ENCODE peak calls at places on chromosomes 13 and 19, in eight cellular contexts. One of them, this sample, is unnamed. For H3K4me1, the result is how much of the 10 kb centered on the place peaks cover.

GRCh38 chr13:104580931-104581330 is 1514.7 kb upstream of the SLC10A2 start:
- DNase-seq in left ventricle myocardium inferior: no peak
- DNase-seq in upper lobe of right lung: no peak
- DNase-seq in Peyer's patch: no peak
- DNase-seq in uterus: no peak
- DNase-seq in BE2C: no peak
- DNase-seq in endothelial cell of umbilical vein: no peak
- DNase-seq in ascending aorta: no peak
- DNase-seq in this sample: no peak

GRCh38 chr19:883661-884211 is 9.3 kb downstream of the MED16 start:
- DNase-seq in Peyer's patch: no peak
- DNase-seq in ascending aorta: no peak
- DNase-seq in upper lobe of right lung: peak
- DNase-seq in endothelial cell of umbilical vein: no peak
- DNase-seq in left ventricle myocardium inferior: no peak
- DNase-seq in uterus: no peak
- DNase-seq in BE2C: no peak
- DNase-seq in this sample: no peak

GRCh38 chr13:113840541-113841354 is 23.1 kb downstream of the GAS6 start:
- DNase-seq in endothelial cell of umbilical vein: no peak
- DNase-seq in BE2C: no peak
- DNase-seq in uterus: no peak
- DNase-seq in ascending aorta: no peak
- DNase-seq in Peyer's patch: no peak
- DNase-seq in upper lobe of right lung: peak
- DNase-seq in left ventricle myocardium inferior: peak
- DNase-seq in this sample: no peak

GRCh38 chr19:58274771-58275199 is 4.0 kb upstream of the ZNF8 start:
- DNase-seq in Peyer's patch: no peak
- DNase-seq in uterus: no peak
- DNase-seq in ascending aorta: no peak
- DNase-seq in BE2C: no peak
- DNase-seq in endothelial cell of umbilical vein: peak
- DNase-seq in upper lobe of right lung: no peak
- DNase-seq in left ventricle myocardium inferior: no peak
- DNase-seq in this sample: no peak

GRCh38 chr19:19860756-19861390 is 4.8 kb upstream of the ZNF253 start:
- DNase-seq in upper lobe of right lung: no peak
- DNase-seq in left ventricle myocardium inferior: no peak
- DNase-seq in ascending aorta: no peak
- DNase-seq in uterus: no peak
- DNase-seq in BE2C: no peak
- DNase-seq in endothelial cell of umbilical vein: no peak
- DNase-seq in Peyer's patch: peak
- DNase-seq in this sample: no peak

GRCh38 chr13:97502192-97502591 is 68.2 kb downstream of the RAP2A start:
- DNase-seq in Peyer's patch: no peak
- DNase-seq in uterus: no peak
- DNase-seq in BE2C: no peak
- DNase-seq in upper lobe of right lung: no peak
- DNase-seq in left ventricle myocardium inferior: peak
- DNase-seq in endothelial cell of umbilical vein: no peak
- DNase-seq in ascending aorta: no peak
- DNase-seq in this sample: no peak

GRCh38 chr19:18023596-18024212 is 15.7 kb downstream of the ARRDC2 start:
- DNase-seq in left ventricle myocardium inferior: peak
- DNase-seq in ascending aorta: peak
- DNase-seq in BE2C: no peak
- DNase-seq in uterus: peak
- DNase-seq in upper lobe of right lung: peak
- DNase-seq in endothelial cell of umbilical vein: peak
- DNase-seq in Peyer's patch: peak
- DNase-seq in this sample: no peak

GRCh38 chr19:33426621-33427475 is 53.3 kb downstream of the CEBPG start:
- DNase-seq in BE2C: peak
- DNase-seq in Peyer's patch: no peak
- DNase-seq in endothelial cell of umbilical vein: no peak
- DNase-seq in ascending aorta: no peak
- DNase-seq in uterus: no peak
- DNase-seq in upper lobe of right lung: peak
- DNase-seq in left ventricle myocardium inferior: no peak
- DNase-seq in this sample: no peak

GRCh38 chr13:34044660-34045080 is 226.7 kb downstream of the RFC3 start:
- DNase-seq in uterus: no peak
- DNase-seq in ascending aorta: no peak
- DNase-seq in endothelial cell of umbilical vein: peak
- DNase-seq in Peyer's patch: no peak
- DNase-seq in left ventricle myocardium inferior: no peak
- DNase-seq in BE2C: no peak
- DNase-seq in upper lobe of right lung: no peak
- DNase-seq in this sample: no peak

GRCh38 chr19:531753-532571 is at the start of gene CDC34:
- DNase-seq in endothelial cell of umbilical vein: peak
- DNase-seq in ascending aorta: no peak
- DNase-seq in uterus: no peak
- DNase-seq in Peyer's patch: no peak
- DNase-seq in BE2C: no peak
- DNase-seq in upper lobe of right lung: no peak
- DNase-seq in left ventricle myocardium inferior: no peak
- DNase-seq in this sample: no peak

GRCh38 chr19:48630289-48631036 is 6.7 kb downstream of the DBP start:
- DNase-seq in ascending aorta: peak
- DNase-seq in left ventricle myocardium inferior: peak
- DNase-seq in Peyer's patch: no peak
- DNase-seq in endothelial cell of umbilical vein: peak
- DNase-seq in uterus: peak
- DNase-seq in upper lobe of right lung: peak
- DNase-seq in BE2C: peak
- DNase-seq in this sample: no peak

GRCh38 chr19:11848594-11849263 is at the start of gene ZNF439:
- DNase-seq in ascending aorta: peak
- DNase-seq in uterus: peak
- DNase-seq in left ventricle myocardium inferior: peak
- DNase-seq in BE2C: peak
- DNase-seq in upper lobe of right lung: peak
- DNase-seq in Peyer's patch: peak
- DNase-seq in endothelial cell of umbilical vein: peak
- DNase-seq in this sample: peak

GRCh38 chr13:46071590-46072249 is 19.2 kb upstream of the ZC3H13 start:
- DNase-seq in BE2C: no peak
- DNase-seq in endothelial cell of umbilical vein: no peak
- DNase-seq in uterus: no peak
- DNase-seq in ascending aorta: no peak
- DNase-seq in Peyer's patch: no peak
- DNase-seq in upper lobe of right lung: no peak
- DNase-seq in left ventricle myocardium inferior: no peak
- DNase-seq in this sample: no peak

GRCh38 chr13:67296511-67296910 is 66.4 kb upstream of the PCDH9 start:
- DNase-seq in endothelial cell of umbilical vein: no peak
- DNase-seq in ascending aorta: no peak
- DNase-seq in uterus: no peak
- DNase-seq in Peyer's patch: no peak
- DNase-seq in upper lobe of right lung: no peak
- DNase-seq in left ventricle myocardium inferior: no peak
- DNase-seq in BE2C: no peak
- DNase-seq in this sample: no peak

GRCh38 chr19:29098863-29099481 is 114.0 kb downstream of the UQCRFS1 start:
- DNase-seq in uterus: peak
- DNase-seq in endothelial cell of umbilical vein: no peak
- DNase-seq in ascending aorta: peak
- DNase-seq in Peyer's patch: no peak
- DNase-seq in BE2C: no peak
- DNase-seq in left ventricle myocardium inferior: peak
- DNase-seq in upper lobe of right lung: peak
- DNase-seq in this sample: peak

GRCh38 chr13:70841240-70842061 is 733.2 kb upstream of the KLHL1 start:
- DNase-seq in BE2C: no peak
- DNase-seq in left ventricle myocardium inferior: no peak
- DNase-seq in endothelial cell of umbilical vein: no peak
- DNase-seq in ascending aorta: no peak
- DNase-seq in uterus: no peak
- DNase-seq in Peyer's patch: no peak
- DNase-seq in upper lobe of right lung: no peak
- DNase-seq in this sample: no peak

GRCh38 chr13:99066219-99066618 is 88.4 kb upstream of the DOCK9 start:
- DNase-seq in BE2C: no peak
- DNase-seq in uterus: no peak
- DNase-seq in upper lobe of right lung: no peak
- DNase-seq in left ventricle myocardium inferior: no peak
- DNase-seq in endothelial cell of umbilical vein: no peak
- DNase-seq in ascending aorta: no peak
- DNase-seq in Peyer's patch: no peak
- DNase-seq in this sample: no peak

GRCh38 chr13:37429976-37430375 is 168.6 kb downstream of the POSTN start:
- DNase-seq in uterus: no peak
- DNase-seq in left ventricle myocardium inferior: no peak
- DNase-seq in BE2C: no peak
- DNase-seq in Peyer's patch: no peak
- DNase-seq in upper lobe of right lung: no peak
- DNase-seq in ascending aorta: no peak
- DNase-seq in endothelial cell of umbilical vein: no peak
- DNase-seq in this sample: no peak

GRCh38 chr13:114071441-114071840 is 61.0 kb downstream of the RASA3 start:
- DNase-seq in left ventricle myocardium inferior: no peak
- DNase-seq in Peyer's patch: no peak
- DNase-seq in uterus: no peak
- DNase-seq in endothelial cell of umbilical vein: no peak
- DNase-seq in upper lobe of right lung: peak
- DNase-seq in BE2C: no peak
- DNase-seq in ascending aorta: no peak
- DNase-seq in this sample: no peak

GRCh38 chr13:26254583-26255102 is 714 bp downstream of the CDK8 start:
- DNase-seq in BE2C: peak
- DNase-seq in uterus: peak
- DNase-seq in endothelial cell of umbilical vein: peak
- DNase-seq in upper lobe of right lung: peak
- DNase-seq in left ventricle myocardium inferior: peak
- DNase-seq in ascending aorta: peak
- DNase-seq in Peyer's patch: peak
- DNase-seq in this sample: peak

GRCh38 chr19:40807147-40808020 is 8.4 kb downstream of the EGLN2 start:
- DNase-seq in upper lobe of right lung: peak
- DNase-seq in Peyer's patch: no peak
- DNase-seq in left ventricle myocardium inferior: no peak
- DNase-seq in uterus: no peak
- DNase-seq in ascending aorta: no peak
- DNase-seq in endothelial cell of umbilical vein: no peak
- DNase-seq in BE2C: no peak
- DNase-seq in this sample: no peak

GRCh38 chr13:86882835-86883234 is 788.3 kb upstream of the SLITRK5 start:
- DNase-seq in Peyer's patch: no peak
- DNase-seq in BE2C: no peak
- DNase-seq in uterus: no peak
- DNase-seq in ascending aorta: no peak
- DNase-seq in left ventricle myocardium inferior: no peak
- DNase-seq in endothelial cell of umbilical vein: no peak
- DNase-seq in upper lobe of right lung: no peak
- DNase-seq in this sample: no peak

GRCh38 chr19:15971217-15971616 is 22.4 kb downstream of the OR10H4 start:
- DNase-seq in uterus: no peak
- DNase-seq in left ventricle myocardium inferior: no peak
- DNase-seq in endothelial cell of umbilical vein: no peak
- DNase-seq in BE2C: no peak
- DNase-seq in Peyer's patch: no peak
- DNase-seq in ascending aorta: no peak
- DNase-seq in upper lobe of right lung: no peak
- DNase-seq in this sample: no peak
- TF ChIP-seq CTCF in uterus: no peak
- TF ChIP-seq CTCF in left ventricle myocardium inferior: no peak
- TF ChIP-seq CTCF in endothelial cell of umbilical vein: no peak
- TF ChIP-seq CTCF in BE2C: peak
- TF ChIP-seq CTCF in Peyer's patch: peak
- TF ChIP-seq CTCF in ascending aorta: no peak
- TF ChIP-seq CTCF in upper lobe of right lung: peak
- TF ChIP-seq CTCF in this sample: no peak

DNA sequence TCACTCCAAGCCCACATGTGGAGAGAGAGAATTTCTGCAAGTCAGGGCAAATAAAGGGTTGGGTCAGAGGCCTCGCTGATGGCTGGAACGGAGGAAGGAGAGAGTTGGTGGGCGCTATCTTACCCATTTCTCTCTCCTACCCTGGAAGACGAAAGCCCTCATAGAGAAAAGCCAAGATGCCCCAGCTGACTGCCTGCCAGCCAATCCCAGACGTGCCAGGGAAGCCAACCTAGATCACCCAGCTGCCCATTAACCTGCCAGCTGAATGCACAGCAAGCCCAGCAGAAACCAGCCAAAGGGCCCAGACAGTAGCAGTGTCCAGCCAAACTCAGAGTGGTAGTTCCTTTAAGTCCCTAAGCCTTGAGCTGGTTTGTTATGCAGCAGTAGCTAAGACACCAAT is 167.0 kb upstream of the ZNF507 start:
- DNase-seq in Peyer's patch: no peak
- DNase-seq in left ventricle myocardium inferior: no peak
- DNase-seq in ascending aorta: no peak
- DNase-seq in upper lobe of right lung: no peak
- DNase-seq in BE2C: no peak
- DNase-seq in uterus: no peak
- DNase-seq in endothelial cell of umbilical vein: no peak
- DNase-seq in this sample: no peak
- H3K4me1 ChIP-seq in Peyer's patch: under half
- H3K4me1 ChIP-seq in left ventricle myocardium inferior: under half
- H3K4me1 ChIP-seq in ascending aorta: under half
- H3K4me1 ChIP-seq in upper lobe of right lung: under half
- H3K4me1 ChIP-seq in BE2C: under half
- H3K4me1 ChIP-seq in uterus: under half
- H3K4me1 ChIP-seq in endothelial cell of umbilical vein: under half
- H3K4me1 ChIP-seq in this sample: under half

DNA sequence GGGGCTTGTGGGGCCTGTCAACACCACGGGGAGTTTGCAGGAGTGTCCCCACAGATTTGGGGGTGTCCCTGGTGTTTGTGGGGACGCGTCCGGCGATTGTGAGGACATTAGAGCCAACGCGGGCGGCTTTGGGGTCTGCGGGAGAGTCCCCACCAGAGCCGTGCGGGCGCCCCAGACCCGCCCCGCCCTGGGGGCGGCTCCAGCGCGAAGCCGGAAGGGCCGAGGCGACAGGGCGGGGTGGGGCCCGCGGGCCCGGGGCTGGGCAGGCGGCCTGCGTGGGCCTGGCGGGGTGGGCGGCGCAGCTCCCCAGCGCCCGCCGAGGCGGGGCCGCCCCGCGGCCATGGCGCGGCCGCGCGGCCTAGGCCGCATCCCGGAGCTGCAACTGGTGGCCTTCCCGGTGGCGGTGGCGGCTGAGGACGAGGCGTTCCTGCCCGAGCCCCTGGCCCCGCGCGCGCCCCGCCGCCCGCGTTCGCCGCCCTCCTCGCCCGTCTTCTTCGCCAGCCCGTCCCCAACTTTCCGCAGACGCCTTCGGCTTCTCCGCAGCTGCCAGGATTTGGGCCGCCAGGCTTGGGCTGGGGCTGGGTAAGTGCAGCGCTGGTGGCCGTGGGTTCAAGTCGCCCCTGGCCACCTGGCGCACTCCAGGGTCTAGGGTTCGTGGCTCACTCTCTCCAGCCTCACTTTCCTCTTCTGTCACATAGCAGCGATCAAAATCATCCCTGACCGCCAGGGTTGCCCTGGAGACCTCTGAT is 10.3 kb downstream of the PDE4A start:
- DNase-seq in upper lobe of right lung: peak
- DNase-seq in BE2C: peak
- DNase-seq in endothelial cell of umbilical vein: no peak
- DNase-seq in left ventricle myocardium inferior: peak
- DNase-seq in uterus: peak
- DNase-seq in Peyer's patch: no peak
- DNase-seq in ascending aorta: no peak
- DNase-seq in this sample: no peak
- H3K4me3 ChIP-seq in upper lobe of right lung: peak
- H3K4me3 ChIP-seq in BE2C: no peak
- H3K4me3 ChIP-seq in endothelial cell of umbilical vein: peak
- H3K4me3 ChIP-seq in left ventricle myocardium inferior: peak
- H3K4me3 ChIP-seq in uterus: peak
- H3K4me3 ChIP-seq in Peyer's patch: peak
- H3K4me3 ChIP-seq in ascending aorta: peak
- H3K4me3 ChIP-seq in this sample: peak

GRCh38 chr19:35977446-35978222 is 17.4 kb upstream of the SDHAF1 start:
- DNase-seq in endothelial cell of umbilical vein: no peak
- DNase-seq in upper lobe of right lung: no peak
- DNase-seq in Peyer's patch: no peak
- DNase-seq in ascending aorta: no peak
- DNase-seq in BE2C: peak
- DNase-seq in uterus: no peak
- DNase-seq in left ventricle myocardium inferior: no peak
- DNase-seq in this sample: no peak
- TF ChIP-seq CTCF in endothelial cell of umbilical vein: no peak
- TF ChIP-seq CTCF in upper lobe of right lung: no peak
- TF ChIP-seq CTCF in Peyer's patch: no peak
- TF ChIP-seq CTCF in ascending aorta: no peak
- TF ChIP-seq CTCF in BE2C: peak
- TF ChIP-seq CTCF in uterus: no peak
- TF ChIP-seq CTCF in left ventricle myocardium inferior: no peak
- TF ChIP-seq CTCF in this sample: no peak

This sample was measured in thoracic aorta.